ENCODE peak calls at places on chromosomes 11 and 22, in six cellular contexts. I, S, Q, Y, J and T are unnamed samples.

GRCh38 chr11:118200497-118200896 is 24.1 kb upstream of the SCN2B start:
- DNase-seq in I (no peak), S (no peak), Q (no peak), Y (no peak), J (no peak), T (no peak)

GRCh38 chr22:40036591-40037225 is 42.0 kb downstream of the FAM83F start:
- DNase-seq in I (peak), S (peak), Q (peak), Y (peak), J (peak), T (no peak)

GRCh38 chr11:35036642-35037041 is 102.3 kb upstream of the CD44 start:
- DNase-seq in I (no peak), S (no peak), Q (no peak), Y (no peak), J (no peak), T (no peak)

GRCh38 chr22:30636226-30637077 is 871 bp downstream of the SLC35E4 start:
- DNase-seq in I (no peak), S (no peak), Q (peak), Y (peak), J (no peak), T (no peak)

GRCh38 chr22:50498322-50498861 is 9.1 kb downstream of the LMF2 start:
- DNase-seq in I (peak), S (peak), Q (no peak), Y (peak), J (no peak), T (no peak)

GRCh38 chr11:12433571-12434061 is 56.2 kb downstream of the PARVA start:
- DNase-seq in I (peak), S (peak), Q (no peak), Y (peak), J (peak), T (no peak)

GRCh38 chr11:124799384-124800225 is 601 bp downstream of the MSANTD2 start:
- DNase-seq in I (no peak), S (peak), Q (peak), Y (peak), J (no peak), T (no peak)

GRCh38 chr11:121887564-121887963 is 228.5 kb downstream of the BLID start:
- DNase-seq in I (no peak), S (no peak), Q (no peak), Y (peak), J (no peak), T (no peak)

GRCh38 chr22:18042685-18043084 is 18.3 kb upstream of the MICAL3 start:
- DNase-seq in I (peak), S (no peak), Q (no peak), Y (no peak), J (no peak), T (no peak)

GRCh38 chr11:61116426-61117214 is 14.3 kb downstream of the CD5 start:
- DNase-seq in I (no peak), S (no peak), Q (no peak), Y (no peak), J (no peak), T (no peak)

GRCh38 chr11:70436501-70436860 is 38.2 kb downstream of the CTTN start:
- DNase-seq in I (no peak), S (no peak), Q (no peak), Y (no peak), J (no peak), T (no peak)

GRCh38 chr22:45602824-45603301 is 68.8 kb upstream of the ATXN10 start:
- DNase-seq in I (peak), S (no peak), Q (no peak), Y (no peak), J (peak), T (no peak)

GRCh38 chr11:132464939-132465338 is 1067.4 kb downstream of the OPCML start:
- DNase-seq in I (no peak), S (no peak), Q (no peak), Y (no peak), J (no peak), T (no peak)

GRCh38 chr11:68146704-68147474 is 25.7 kb upstream of the CHKA start:
- DNase-seq in I (no peak), S (peak), Q (peak), Y (peak), J (no peak), T (no peak)

GRCh38 chr11:86738615-86739014 is 61.7 kb upstream of the PRSS23 start:
- DNase-seq in I (no peak), S (no peak), Q (no peak), Y (no peak), J (no peak), T (no peak)

GRCh38 chr22:50320671-50321325 is 6.0 kb downstream of the DENND6B start:
- DNase-seq in I (no peak), S (no peak), Q (no peak), Y (no peak), J (no peak), T (no peak)

GRCh38 chr11:10351768-10352641 is 47.1 kb downstream of the ADM start:
- DNase-seq in I (peak), S (peak), Q (peak), Y (peak), J (no peak), T (no peak)

GRCh38 chr11:63641727-63642126 is 27.5 kb upstream of the PLAAT3 start:
- DNase-seq in I (peak), S (peak), Q (no peak), Y (no peak), J (peak), T (no peak)

GRCh38 chr11:107591446-107592236 is 694 bp downstream of the ELMOD1 start:
- DNase-seq in I (no peak), S (no peak), Q (peak), Y (no peak), J (no peak), T (no peak)

GRCh38 chr11:117851852-117852251 is 24.6 kb downstream of the FXYD6 start:
- DNase-seq in I (no peak), S (no peak), Q (no peak), Y (no peak), J (no peak), T (no peak)

GRCh38 chr11:83097671-83098070 is 26.0 kb upstream of the RAB30 start:
- DNase-seq in I (no peak), S (peak), Q (no peak), Y (no peak), J (no peak), T (no peak)

GRCh38 chr11:128250482-128250881 is 336.9 kb downstream of the ETS1 start:
- DNase-seq in I (no peak), S (no peak), Q (no peak), Y (no peak), J (no peak), T (no peak)

GRCh38 chr11:47248304-47248663 is 330 bp downstream of the ACP2 start:
- DNase-seq in I (peak), S (peak), Q (no peak), Y (no peak), J (no peak), T (no peak)

GRCh38 chr11:3021125-3021524 is 29.0 kb upstream of the NAP1L4 start:
- DNase-seq in I (peak), S (peak), Q (no peak), Y (peak), J (no peak), T (no peak)

GRCh38 chr22:29299136-29299900 is 7.1 kb upstream of the GAS2L1 start:
- DNase-seq in I (no peak), S (no peak), Q (no peak), Y (no peak), J (no peak), T (no peak)

GRCh38 chr11:59802639-59803176 is 7.9 kb downstream of the MRPL16 start:
- DNase-seq in I (peak), S (peak), Q (no peak), Y (no peak), J (no peak), T (no peak)

GRCh38 chr11:211295-211694 is 3.8 kb downstream of the RIC8A start:
- DNase-seq in I (no peak), S (no peak), Q (no peak), Y (no peak), J (no peak), T (no peak)

GRCh38 chr11:82872377-82873150 is 27.7 kb downstream of the PRCP start:
- DNase-seq in I (no peak), S (no peak), Q (no peak), Y (no peak), J (no peak), T (no peak)

DNA sequence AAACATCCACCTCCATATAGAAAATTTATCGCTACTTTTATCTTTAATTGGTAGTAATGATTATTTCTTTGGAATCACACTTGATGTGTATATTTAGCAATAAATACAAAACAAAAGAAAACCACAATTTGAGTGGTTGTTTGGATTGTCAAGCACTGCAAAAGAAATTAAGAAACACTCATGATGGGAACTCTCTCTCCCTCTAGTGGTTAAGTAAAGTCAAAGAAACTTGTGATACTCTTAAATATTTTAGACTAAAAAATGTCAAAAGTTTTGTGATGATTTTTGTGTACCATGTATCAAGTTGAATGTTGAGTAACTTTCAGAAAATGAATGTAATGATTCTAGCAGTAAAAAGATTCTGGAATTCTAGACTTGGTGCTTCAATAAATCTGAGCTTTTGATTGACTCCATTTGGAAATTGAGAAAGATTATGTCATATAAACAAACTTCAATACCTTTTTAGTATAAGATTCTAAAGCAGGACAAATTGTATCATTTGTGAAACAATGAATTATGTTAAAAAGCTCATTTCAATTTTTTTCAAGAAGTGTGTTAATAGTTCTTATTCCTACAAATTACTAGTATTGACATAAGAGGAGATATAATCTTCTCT is 20.8 kb downstream of the MUC15 start:
- DNase-seq in I (no peak), S (peak), Q (no peak), Y (no peak), J (peak), T (no peak)
- TF ChIP-seq CTCF in I (peak), S (peak), Q (no peak), Y (peak), J (peak), T (no peak)

GRCh38 chr22:35154937-35155387 is 89.0 kb downstream of the ISX start:
- DNase-seq in I (peak), S (peak), Q (peak), Y (peak), J (peak), T (no peak)
- TF ChIP-seq CTCF in I (peak), S (peak), Q (peak), Y (peak), J (peak), T (peak)

GRCh38 chr11:31050061-31050790 is 319.3 kb downstream of the DCDC1 start:
- DNase-seq in I (no peak), S (no peak), Q (no peak), Y (no peak), J (no peak), T (no peak)

DNA sequence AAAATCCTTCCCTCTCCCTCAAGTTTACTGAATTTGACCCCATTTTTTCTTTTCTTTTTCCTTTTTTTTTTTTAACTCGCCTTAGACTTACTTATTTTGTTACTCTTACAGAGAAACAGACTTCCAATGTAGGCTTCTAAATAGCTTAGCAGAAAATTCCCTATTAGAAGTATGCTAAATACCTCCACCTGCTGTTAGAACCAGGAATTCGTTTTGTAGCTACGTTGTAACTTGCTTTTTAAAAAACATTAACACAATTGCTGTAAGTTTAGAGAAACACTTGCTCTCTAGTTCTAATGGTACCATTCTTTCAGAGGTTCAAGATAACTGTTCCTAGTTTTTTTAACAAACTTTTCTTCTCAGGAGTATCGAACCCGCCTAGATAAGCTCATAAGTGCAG is 324.2 kb downstream of the DCDC1 start:
- DNase-seq in I (no peak), S (no peak), Q (no peak), Y (no peak), J (no peak), T (no peak)
- TF ChIP-seq CTCF in I (no peak), S (no peak), Q (peak), Y (no peak), J (no peak), T (no peak)

DNA sequence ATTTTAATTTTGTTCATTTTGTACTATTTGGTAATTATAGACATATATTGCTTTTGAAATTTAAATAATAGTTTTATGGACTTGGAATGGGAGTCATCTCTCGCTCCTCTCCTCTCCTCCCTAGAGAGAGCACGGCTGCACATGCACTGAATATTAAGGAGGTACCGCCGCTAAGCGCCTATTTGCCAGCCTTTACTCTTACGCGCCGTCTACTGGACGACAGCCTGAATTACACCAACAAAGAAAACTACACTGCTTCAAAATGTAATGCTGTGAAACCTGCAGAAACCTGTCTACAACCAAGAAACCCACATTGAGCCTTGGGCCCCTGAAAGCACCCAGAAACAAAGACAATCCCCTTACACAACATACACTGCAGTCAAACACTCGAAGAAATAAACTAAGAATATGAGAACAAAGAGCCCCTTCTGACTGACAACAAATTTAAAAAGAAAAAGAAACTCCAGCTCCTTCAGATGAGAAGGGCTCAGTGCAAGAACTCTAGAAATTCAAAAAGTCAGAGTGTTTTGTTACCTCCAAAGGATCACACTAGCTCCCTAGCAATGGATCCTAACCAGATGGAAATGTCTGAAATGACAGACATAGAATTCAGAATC is 737.2 kb downstream of the LRRC4C start:
- DNase-seq in I (no peak), S (peak), Q (no peak), Y (no peak), J (no peak), T (no peak)
- TF ChIP-seq CTCF in I (peak), S (peak), Q (no peak), Y (no peak), J (peak), T (no peak)

GRCh38 chr11:9061807-9062206 is 29.6 kb downstream of the SCUBE2 start:
- DNase-seq in I (no peak), S (no peak), Q (no peak), Y (no peak), J (no peak), T (no peak)

GRCh38 chr11:9057888-9058287 is 33.5 kb downstream of the SCUBE2 start:
- DNase-seq in I (no peak), S (no peak), Q (no peak), Y (no peak), J (no peak), T (no peak)

GRCh38 chr11:9056467-9056866 is 34.9 kb downstream of the SCUBE2 start:
- DNase-seq in I (no peak), S (no peak), Q (no peak), Y (no peak), J (no peak), T (no peak)

GRCh38 chr11:9057032-9057431 is 34.4 kb downstream of the SCUBE2 start:
- DNase-seq in I (no peak), S (peak), Q (no peak), Y (no peak), J (peak), T (no peak)

GRCh38 chr11:9060700-9061111 is 30.7 kb downstream of the SCUBE2 start:
- DNase-seq in I (no peak), S (no peak), Q (no peak), Y (no peak), J (no peak), T (no peak)
- TF ChIP-seq CTCF in I (peak), S (no peak), Q (no peak), Y (no peak), J (peak), T (no peak)

DNA sequence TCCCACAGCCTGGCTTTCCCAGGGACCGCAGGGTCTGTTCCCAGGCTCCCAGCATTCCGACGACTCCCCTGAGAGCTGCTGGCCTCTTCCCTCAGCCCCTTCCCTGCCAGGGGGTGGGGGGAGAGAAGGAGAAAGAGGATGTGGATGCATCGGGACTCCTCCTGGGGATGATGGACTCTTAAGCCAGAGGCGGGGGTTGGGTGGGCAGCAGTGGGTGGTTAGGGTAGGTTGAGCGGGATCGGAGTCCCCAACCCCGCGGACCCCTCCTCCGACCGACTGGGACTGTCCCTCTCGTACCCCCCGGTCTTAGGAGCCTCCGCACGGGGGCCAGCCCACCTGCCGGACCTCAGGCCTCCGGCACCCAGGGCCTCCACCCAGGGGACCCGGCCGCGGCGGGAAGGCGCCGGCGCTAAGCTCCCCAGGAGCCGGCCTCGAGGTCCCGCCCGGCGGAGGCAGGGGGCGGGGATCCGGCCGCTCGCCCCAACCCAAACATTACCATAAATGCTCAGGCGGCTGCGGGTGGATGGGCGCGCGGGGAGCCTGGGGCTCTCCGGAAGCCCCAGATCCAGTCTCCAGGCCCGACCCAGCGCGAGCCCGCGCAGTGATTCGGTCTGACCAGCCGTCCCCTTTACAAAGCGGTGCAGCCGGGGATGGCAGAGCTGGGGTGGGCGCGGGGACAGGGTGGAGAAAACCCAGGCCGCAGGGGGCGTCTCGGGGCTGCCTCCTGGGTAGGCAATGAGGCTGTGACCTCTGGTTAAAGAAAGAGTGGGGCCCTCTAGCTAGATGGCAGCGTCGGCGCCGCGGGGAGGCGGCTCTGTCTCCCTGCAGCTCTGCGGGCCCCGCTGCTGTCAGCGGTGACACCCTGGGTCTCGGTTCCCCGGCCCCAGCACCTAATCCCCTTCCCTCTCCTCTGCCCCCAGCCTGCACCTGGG is 3.9 kb upstream of the MCAM start:
- DNase-seq in I (no peak), S (peak), Q (peak), Y (peak), J (no peak), T (no peak)
- TF ChIP-seq CTCF in I (no peak), S (no peak), Q (no peak), Y (no peak), J (no peak), T (no peak)

GRCh38 chr22:42277988-42278776 is 7.7 kb upstream of the TCF20 start:
- DNase-seq in I (no peak), S (no peak), Q (no peak), Y (no peak), J (no peak), T (no peak)
- TF ChIP-seq CTCF in I (peak), S (peak), Q (peak), Y (peak), J (peak), T (no peak)

GRCh38 chr22:22934543-22935055 is 47.0 kb downstream of the IGLL5 start:
- DNase-seq in I (no peak), S (no peak), Q (no peak), Y (no peak), J (no peak), T (no peak)

GRCh38 chr22:22935056-22935545 is 47.5 kb downstream of the IGLL5 start:
- DNase-seq in I (no peak), S (no peak), Q (no peak), Y (no peak), J (no peak), T (no peak)

GRCh38 chr22:22936915-22937656 is 49.5 kb downstream of the IGLL5 start:
- DNase-seq in I (no peak), S (no peak), Q (no peak), Y (no peak), J (no peak), T (no peak)

GRCh38 chr22:22936190-22936914 is 48.7 kb downstream of the IGLL5 start:
- DNase-seq in I (no peak), S (no peak), Q (no peak), Y (no peak), J (no peak), T (no peak)

DNA sequence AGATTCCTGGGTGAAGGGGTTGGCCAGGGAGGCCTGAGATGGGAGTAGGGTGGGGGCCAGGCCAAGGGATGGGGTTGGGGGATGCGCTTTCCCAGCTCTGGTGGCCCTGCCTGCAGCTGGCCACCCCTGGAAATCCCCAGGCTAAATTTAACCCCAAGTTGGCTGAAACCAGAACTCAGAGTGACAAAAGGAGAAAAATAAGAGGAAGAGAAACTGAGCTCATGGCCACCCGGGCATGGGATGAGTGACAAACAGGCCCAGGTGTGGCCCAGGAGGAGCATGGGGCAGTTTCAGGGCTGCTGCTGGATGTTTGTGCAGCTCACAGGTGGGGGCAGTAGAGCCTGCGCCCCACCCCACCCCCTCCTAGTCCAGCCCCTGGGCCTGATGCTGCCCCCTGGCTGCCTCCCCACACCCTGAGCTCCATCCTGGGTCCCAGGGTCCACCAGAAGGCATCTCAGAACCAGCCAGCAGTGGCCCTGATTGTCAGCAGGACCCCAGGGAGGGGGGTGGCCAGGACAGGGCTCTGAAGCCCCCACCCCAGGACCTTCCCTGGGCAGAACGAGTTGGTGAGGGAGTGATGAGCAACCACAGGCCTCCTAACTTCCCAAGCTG is 48.0 kb downstream of the IGLL5 start:
- DNase-seq in I (no peak), S (no peak), Q (no peak), Y (peak), J (no peak), T (no peak)
- TF ChIP-seq CTCF in I (peak), S (no peak), Q (no peak), Y (no peak), J (no peak), T (no peak)

GRCh38 chr22:32951081-32951806 is 106.9 kb downstream of the SYN3 start:
- DNase-seq in I (no peak), S (no peak), Q (peak), Y (no peak), J (no peak), T (no peak)
- TF ChIP-seq CTCF in I (peak), S (no peak), Q (no peak), Y (no peak), J (no peak), T (no peak)